ENCODE peak calls at places on chromosomes 1 and 21, in seven cellular contexts. Z is fibroblast of pulmonary artery, M is RWPE2, O is brain microvascular endothelial cell, P is GM12865, Q is Peyer's patch, F is epithelial cell of esophagus. A is an unnamed sample.

GRCh38 chr1:52037402-52037814 is 3.8 kb upstream of the KTI12 start:
- DNase-seq in O (no peak), Z (peak; percentile 69), M (no peak), P (no peak), Q (no peak), F (peak; percentile 35), A (no peak)

GRCh38 chr1:41454406-41454805 is 30.1 kb downstream of the EDN2 start:
- DNase-seq in P (no peak), Z (no peak), Q (no peak), M (no peak), O (no peak), F (no peak), A (no peak)

GRCh38 chr21:37245151-37245550 is 22.0 kb downstream of the VPS26C start:
- DNase-seq in Z (no peak), P (no peak), O (no peak), M (no peak), F (no peak), Q (no peak), A (no peak)

GRCh38 chr1:55634516-55634915 is 419.4 kb upstream of the USP24 start:
- DNase-seq in M (no peak), F (no peak), O (no peak), Z (no peak), Q (no peak), P (no peak), A (no peak)

GRCh38 chr1:115765091-115765490 is 3.4 kb downstream of the CASQ2 start:
- DNase-seq in Z (no peak), P (no peak), F (no peak), Q (no peak), M (no peak), O (no peak), A (no peak)

GRCh38 chr1:226001852-226002666 is 2.9 kb upstream of the SDE2 start:
- DNase-seq in Z (peak; percentile 89), F (no peak), O (peak; percentile 12), P (peak; percentile 67), M (no peak), Q (peak; percentile 91), A (peak; percentile 78)

GRCh38 chr1:111737216-111738132 is 1.7 kb downstream of the INKA2 start:
- DNase-seq in Z (peak; percentile 29), F (no peak), P (no peak), Q (no peak), O (no peak), M (no peak), A (no peak)

GRCh38 chr1:212858461-212859265 is 588 bp downstream of the FLVCR1 start:
- DNase-seq in Z (peak; percentile 36), F (peak; percentile 41), Q (peak; percentile 18), P (peak; percentile 45), O (peak; percentile 28), M (no peak), A (no peak)

GRCh38 chr1:24505816-24506215 is 3.2 kb downstream of the RCAN3 start:
- DNase-seq in O (no peak), Q (no peak), M (no peak), Z (no peak), F (no peak), P (no peak), A (no peak)

GRCh38 chr1:170126691-170127090 is 19.1 kb upstream of the NTMT2 start:
- DNase-seq in O (peak; percentile 91), M (no peak), F (peak; percentile 80), P (peak; percentile 87), Z (peak; percentile 91), Q (no peak), A (no peak)

GRCh38 chr1:230537456-230537855 is 104.8 kb upstream of the COG2 start:
- DNase-seq in Q (no peak), O (no peak), M (no peak), Z (no peak), P (no peak), F (no peak), A (no peak)

GRCh38 chr1:61013189-61013952 is 69.0 kb upstream of the NFIA start:
- DNase-seq in O (no peak), Q (no peak), F (no peak), M (no peak), P (no peak), Z (no peak), A (no peak)

GRCh38 chr1:31584869-31585735 is 8.8 kb downstream of the TINAGL1 start:
- DNase-seq in O (no peak), Q (peak; percentile 1), F (no peak), P (no peak), Z (no peak), M (no peak), A (no peak)

GRCh38 chr1:31583082-31583994 is 7.0 kb downstream of the TINAGL1 start:
- DNase-seq in Z (no peak), O (no peak), M (no peak), Q (no peak), F (no peak), P (no peak), A (no peak)

GRCh38 chr1:31585736-31586365 is 9.5 kb downstream of the TINAGL1 start:
- DNase-seq in Q (peak; percentile 8), F (no peak), P (no peak), Z (no peak), M (no peak), O (no peak), A (no peak)

GRCh38 chr1:31581821-31582810 is 5.8 kb downstream of the TINAGL1 start:
- DNase-seq in Q (no peak), Z (no peak), O (no peak), F (peak; percentile 94), M (no peak), P (no peak), A (no peak)

DNA sequence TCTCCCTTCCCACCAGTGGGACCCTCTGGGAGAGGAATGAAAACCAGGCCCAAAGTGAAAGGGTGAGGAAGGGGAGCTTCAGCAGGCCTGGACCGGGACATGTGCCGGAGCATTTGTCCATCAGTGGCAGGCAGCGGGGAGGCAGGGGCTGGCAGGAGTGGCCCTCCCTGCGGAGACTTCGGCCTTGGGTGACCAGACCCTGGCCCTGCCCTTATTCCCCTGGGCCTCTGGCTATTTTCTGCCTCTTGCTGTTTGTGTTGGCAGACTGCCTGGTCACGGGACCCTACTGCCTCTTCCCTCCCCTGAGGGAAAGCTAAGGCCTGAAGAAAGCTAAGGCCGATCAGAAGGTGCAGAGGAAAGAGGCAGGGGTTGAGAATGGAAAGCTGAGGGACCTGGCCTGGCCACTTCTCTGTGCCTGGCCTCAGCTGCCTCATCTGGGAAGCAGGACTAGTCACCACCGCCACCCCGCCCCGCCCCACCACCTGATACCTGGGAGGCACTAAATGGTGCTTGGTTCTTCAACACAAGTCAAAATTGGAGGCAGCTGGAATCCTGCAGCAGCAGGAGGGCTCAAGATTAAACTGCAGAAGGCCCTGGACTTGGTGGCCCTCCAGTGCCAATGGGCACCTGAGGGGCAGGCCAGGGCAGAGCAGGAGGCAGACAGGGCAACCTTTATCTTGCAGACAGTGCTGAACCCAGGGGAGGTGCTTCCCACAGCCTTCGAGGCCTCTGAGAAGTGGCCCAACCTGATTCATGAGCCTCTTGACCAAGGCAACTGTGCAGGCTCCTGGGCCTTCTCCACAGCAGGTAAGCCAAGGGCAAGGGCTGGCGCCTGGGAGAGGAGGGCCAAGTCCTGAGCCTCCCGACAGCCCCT is 7.9 kb downstream of the TINAGL1 start:
- DNase-seq in O (peak; percentile 66), Z (peak; percentile 81), F (no peak), M (no peak), Q (no peak), P (no peak), A (no peak)
- H3K4me3 ChIP-seq in O (no peak overlapping the region), Z (no peak overlapping the region), F (no peak overlapping the region), M (no peak overlapping the region), Q (no peak overlapping the region), P (no peak overlapping the region), A (no peak overlapping the region)

GRCh38 chr1:27365372-27366112 is 1.2 kb downstream of the MAP3K6 start:
- DNase-seq in Q (peak; percentile 91), F (peak; percentile 91), O (peak; percentile 84), M (peak; percentile 90), Z (peak; percentile 92), P (peak; percentile 88), A (peak; percentile 59)

GRCh38 chr1:27366113-27366410 is 699 bp downstream of the MAP3K6 start:
- DNase-seq in M (no peak), Z (peak; percentile 68), F (peak; percentile 68), P (peak; percentile 69), O (peak; percentile 70), Q (peak; percentile 80), A (peak; percentile 49)

GRCh38 chr1:27366411-27367159 is at the start of gene MAP3K6:
- DNase-seq in P (peak; percentile 55), O (peak; percentile 57), F (peak; percentile 94), M (peak; percentile 92), Z (peak; percentile 74), Q (peak; percentile 59), A (no peak)

GRCh38 chr1:27368872-27369703 is 2.3 kb upstream of the MAP3K6 start:
- DNase-seq in Z (peak; percentile 46), F (no peak), Q (no peak), O (no peak), M (no peak), P (no peak), A (no peak)

DNA sequence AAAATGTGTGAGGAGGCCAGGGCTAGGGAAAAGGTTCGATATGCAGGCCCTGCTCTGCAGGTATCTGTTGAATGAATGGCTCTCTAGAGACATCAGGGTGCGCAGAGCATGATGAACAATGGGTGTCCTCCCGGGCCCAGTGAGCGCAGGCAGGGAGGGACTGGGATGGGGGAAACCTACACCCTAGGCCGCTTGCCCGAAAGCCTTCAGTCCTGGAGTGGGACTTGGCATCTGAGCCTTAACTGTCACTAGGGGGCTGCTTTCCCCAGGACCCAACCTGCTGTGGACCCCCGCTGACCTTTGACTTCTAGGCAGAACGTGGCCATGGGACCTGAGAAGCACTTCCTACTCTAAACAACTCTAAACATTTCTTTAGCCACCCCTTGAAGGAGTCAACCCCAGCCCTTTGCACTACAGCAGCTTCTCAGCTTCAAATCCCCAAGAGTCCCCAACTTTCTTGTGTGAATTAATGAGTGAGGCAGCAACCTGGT is 444 bp upstream of the MAP3K6 start:
- DNase-seq in O (no peak), Q (no peak), Z (no peak), F (no peak), P (no peak), M (no peak), A (no peak)
- H3K4me3 ChIP-seq in O (peak overlapping the region; percentile 74), Q (peak overlapping the region; percentile 55), Z (peak overlapping the region; percentile 78), F (peak overlapping the region; percentile 71), P (no peak overlapping the region), M (peak overlapping the region; percentile 82), A (no peak overlapping the region)

GRCh38 chr21:44712203-44713028 is 1.0 kb upstream of the TSPEAR start:
- DNase-seq in P (no peak), M (no peak), O (no peak), Q (no peak), Z (no peak), F (no peak), A (no peak)

GRCh38 chr21:44710294-44710665 is 1.1 kb downstream of the TSPEAR start:
- DNase-seq in O (no peak), Q (no peak), F (peak; percentile 17), Z (no peak), M (no peak), P (no peak), A (no peak)

GRCh38 chr21:44713130-44713529 is 1.8 kb upstream of the TSPEAR start:
- DNase-seq in M (no peak), Z (no peak), O (no peak), F (no peak), P (no peak), Q (no peak), A (no peak)

GRCh38 chr21:44710756-44711326 is 531 bp downstream of the TSPEAR start:
- DNase-seq in M (peak; percentile 58), P (no peak), O (no peak), Q (no peak), Z (no peak), F (peak; percentile 62), A (no peak)

GRCh38 chr21:44711327-44712202 is at the start of gene TSPEAR:
- DNase-seq in Z (no peak), F (no peak), O (no peak), Q (no peak), M (no peak), P (no peak), A (no peak)
- H3K4me3 ChIP-seq in Z (no peak within 1 kb of the TSS), F (no peak within 1 kb of the TSS), O (no peak within 1 kb of the TSS), Q (no peak within 1 kb of the TSS), M (no peak within 1 kb of the TSS), P (no peak within 1 kb of the TSS), A (no peak within 1 kb of the TSS)

GRCh38 chr1:110634455-110635281 is 28.5 kb upstream of the KCNA2 start:
- DNase-seq in F (peak; percentile 70), O (no peak), P (peak; percentile 94), M (no peak), Z (peak; percentile 82), Q (peak; percentile 74), A (no peak)
- H3K4me3 ChIP-seq in F (no peak overlapping the region), O (no peak overlapping the region), P (peak overlapping the region; percentile 22), M (no peak overlapping the region), Z (no peak overlapping the region), Q (no peak overlapping the region), A (no peak overlapping the region)